ENCODE peak calls at places on chromosome 6, in four cellular contexts. H is HepG2, P is K562, L is H1. I is an unnamed sample.

GRCh38 chr6:164154588-164154987 is 740.1 kb downstream of the QKI start:
- DNase-seq in H (no peak), P (no peak), L (no peak), I (no peak)

GRCh38 chr6:157263881-157264397 is 59.4 kb downstream of the TMEM242 start:
- DNase-seq in H (no peak), P (peak), L (no peak), I (no peak)

GRCh38 chr6:27321901-27322300 is 9.8 kb upstream of the POM121L2 start:
- DNase-seq in H (no peak), P (no peak), L (no peak), I (no peak)

GRCh38 chr6:131199568-131200272 is 64.5 kb downstream of the AKAP7 start:
- DNase-seq in H (peak), P (no peak), L (peak), I (peak)

GRCh38 chr6:10618409-10618808 is 76.0 kb downstream of the C6orf52 start:
- DNase-seq in H (no peak), P (no peak), L (no peak), I (no peak)

GRCh38 chr6:169723991-169724553 is at the start of gene PHF10:
- DNase-seq in H (no peak), P (peak), L (no peak), I (no peak)

GRCh38 chr6:80508885-80509630 is 402.6 kb downstream of the BCKDHB start:
- DNase-seq in H (peak), P (no peak), L (no peak), I (no peak)

GRCh38 chr6:46790359-46790874 is 2.8 kb upstream of the MEP1A start:
- DNase-seq in H (no peak), P (no peak), L (no peak), I (no peak)

GRCh38 chr6:111427341-111428116 is 55.5 kb downstream of the REV3L start:
- DNase-seq in H (peak), P (no peak), L (no peak), I (peak)

GRCh38 chr6:125742433-125743120 is 6.9 kb upstream of the HEY2 start:
- DNase-seq in H (no peak), P (no peak), L (no peak), I (no peak)

GRCh38 chr6:132511836-132512230 is 1.1 kb downstream of the STX7 start:
- DNase-seq in H (no peak), P (no peak), L (no peak), I (no peak)

GRCh38 chr6:156256161-156256560 is 521.0 kb upstream of the ARID1B start:
- DNase-seq in H (no peak), P (no peak), L (no peak), I (no peak)

GRCh38 chr6:19329078-19329477 is 508.1 kb upstream of the ID4 start:
- DNase-seq in H (no peak), P (no peak), L (no peak), I (no peak)

GRCh38 chr6:110705543-110705942 is 109.7 kb downstream of the CDK19 start:
- DNase-seq in H (no peak), P (no peak), L (no peak), I (no peak)

GRCh38 chr6:4185846-4186245 is 50.5 kb upstream of the ECI2 start:
- DNase-seq in H (no peak), P (no peak), L (no peak), I (no peak)

GRCh38 chr6:87879144-87879861 is 168.3 kb upstream of the SPACA1 start:
- DNase-seq in H (no peak), P (no peak), L (no peak), I (no peak)

GRCh38 chr6:166348305-166348949 is 6.1 kb upstream of the SFT2D1 start:
- DNase-seq in H (peak), P (no peak), L (no peak), I (no peak)

GRCh38 chr6:137699036-137699683 is 167.9 kb upstream of the TNFAIP3 start:
- DNase-seq in H (no peak), P (no peak), L (no peak), I (no peak)

GRCh38 chr6:90194371-90194841 is 102.2 kb downstream of the BACH2 start:
- DNase-seq in H (no peak), P (no peak), L (no peak), I (no peak)

GRCh38 chr6:160765412-160765811 is 63.4 kb downstream of the PLG start:
- DNase-seq in H (no peak), P (no peak), L (no peak), I (no peak)

GRCh38 chr6:21767891-21768659 is 174.5 kb downstream of the SOX4 start:
- DNase-seq in H (no peak), P (no peak), L (no peak), I (no peak)

GRCh38 chr6:1382883-1383728 is 6.3 kb upstream of the FOXF2 start:
- DNase-seq in H (no peak), P (no peak), L (no peak), I (no peak)

GRCh38 chr6:63565727-63566625 is 6.3 kb upstream of the LOC128125822 start:
- DNase-seq in H (no peak), P (no peak), L (no peak), I (no peak)

GRCh38 chr6:12403201-12403826 is 113.2 kb downstream of the EDN1 start:
- DNase-seq in H (no peak), P (no peak), L (peak), I (peak)

GRCh38 chr6:73418081-73418741 is 23.6 kb downstream of the DDX43 start:
- DNase-seq in H (no peak), P (no peak), L (no peak), I (no peak)

GRCh38 chr6:119110601-119111548 is 32.4 kb upstream of the FAM184A start:
- DNase-seq in H (peak), P (peak), L (no peak), I (peak)

GRCh38 chr6:125041740-125042459 is 79.7 kb downstream of the RNF217 start:
- DNase-seq in H (no peak), P (no peak), L (no peak), I (no peak)

GRCh38 chr6:52503344-52503747 is 73.5 kb downstream of the TRAM2 start:
- DNase-seq in H (no peak), P (peak), L (no peak), I (peak)

GRCh38 chr6:93886416-93886815 is 467.1 kb upstream of the EPHA7 start:
- DNase-seq in H (no peak), P (no peak), L (no peak), I (no peak)

DNA sequence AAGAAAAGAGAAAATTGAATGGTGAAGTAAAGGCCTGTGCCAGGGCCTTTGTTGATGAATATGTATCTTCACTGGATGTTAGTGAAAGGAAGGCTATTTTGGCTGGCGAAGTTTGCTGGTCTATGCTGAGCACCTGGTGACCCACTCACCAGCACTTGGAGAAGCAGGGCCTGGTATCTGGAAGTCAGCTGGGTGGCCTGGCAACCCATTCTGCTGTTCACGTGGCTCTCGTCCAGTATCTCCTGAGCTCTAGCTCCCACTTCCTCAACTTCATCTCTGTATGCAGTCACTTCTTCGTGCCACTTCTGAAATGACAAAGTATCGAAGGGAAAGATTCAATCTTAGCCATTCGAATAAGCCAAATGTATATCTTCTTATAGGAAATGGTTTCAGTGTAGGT is 283.7 kb downstream of the SYNE1 start:
- DNase-seq in H (no peak), P (no peak), L (no peak), I (no peak)
- TF ChIP-seq JUN in H (no peak), P (no peak), L (no peak), I (no peak)

GRCh38 chr6:106885659-106886058 is 88.9 kb downstream of the CD24 start:
- DNase-seq in H (no peak), P (peak), L (no peak), I (no peak)

GRCh38 chr6:106882601-106883518 is 91.7 kb downstream of the CD24 start:
- DNase-seq in H (no peak), P (no peak), L (no peak), I (no peak)

GRCh38 chr6:106882133-106882532 is 92.4 kb downstream of the CD24 start:
- DNase-seq in H (no peak), P (no peak), L (no peak), I (no peak)

GRCh38 chr6:106884576-106884975 is 90.0 kb downstream of the CD24 start:
- DNase-seq in H (no peak), P (no peak), L (no peak), I (no peak)

GRCh38 chr6:106883808-106884262 is 90.7 kb downstream of the CD24 start:
- DNase-seq in H (peak), P (no peak), L (no peak), I (peak)
- TF ChIP-seq RFX5 in H (no peak), P (no peak), L (no peak), I (no peak)

DNA sequence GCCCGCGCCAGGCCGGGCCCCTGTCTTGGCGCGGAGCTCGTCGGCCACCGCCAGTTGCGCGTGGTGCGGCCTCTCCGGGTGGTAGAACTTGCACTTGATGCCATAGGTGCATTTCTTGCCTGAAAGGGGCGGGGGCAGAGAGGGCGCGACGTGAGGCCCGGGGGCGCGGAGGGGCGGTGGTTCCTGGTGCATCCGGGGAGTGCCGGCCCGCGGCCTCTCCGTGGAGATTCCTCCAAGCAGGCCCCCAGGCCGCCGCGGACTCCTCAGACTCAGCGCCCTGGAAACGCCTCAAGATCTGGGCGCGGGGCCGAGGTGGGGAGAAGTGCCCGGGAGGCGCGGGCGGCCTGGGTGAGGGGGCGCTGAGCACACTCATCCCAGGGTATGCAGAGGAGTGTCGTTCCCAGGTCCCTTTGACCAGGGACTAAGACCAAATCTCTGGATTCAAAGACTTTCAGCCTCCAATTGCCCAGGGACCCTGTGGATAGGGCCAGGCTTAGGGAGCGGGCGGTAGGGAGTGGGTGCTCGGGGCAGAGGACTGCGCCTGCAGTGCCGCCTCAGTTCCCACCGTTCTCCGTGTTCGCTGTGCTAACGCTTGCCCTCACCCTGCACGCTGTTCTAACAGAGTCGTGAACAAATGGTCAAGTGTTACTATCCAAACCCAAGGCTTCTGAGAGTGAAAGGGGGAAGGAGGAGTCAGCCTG is 33.3 kb downstream of the ZC3H12D start:
- DNase-seq in H (no peak), P (no peak), L (no peak), I (no peak)
- TF ChIP-seq JUN in H (no peak), P (no peak), L (no peak), I (no peak)

DNA sequence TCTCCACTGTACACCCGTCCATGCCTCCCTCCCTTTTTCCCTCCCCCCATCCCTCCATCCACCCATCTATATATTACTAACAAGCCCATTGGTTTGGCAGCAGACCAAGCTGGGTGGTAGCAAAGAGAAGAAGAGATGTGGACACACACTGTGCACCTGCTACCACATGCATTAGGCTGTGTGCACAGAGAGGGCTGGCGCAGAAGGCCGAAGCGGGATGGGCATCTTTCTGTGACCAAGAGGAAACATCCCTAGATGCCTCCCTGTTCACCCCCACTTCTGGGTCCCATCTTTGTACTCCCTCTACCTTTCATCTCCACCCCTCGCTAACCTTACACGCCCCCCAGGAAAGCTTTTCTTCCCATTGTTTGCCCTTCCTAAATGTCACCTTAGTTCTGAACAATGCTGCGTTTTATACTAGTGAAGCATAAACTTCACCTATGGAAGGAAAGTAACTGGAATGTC is 64.9 kb upstream of the AFDN start:
- DNase-seq in H (peak), P (no peak), L (no peak), I (no peak)
- TF ChIP-seq RFX5 in H (no peak), P (no peak), L (no peak), I (no peak)

DNA sequence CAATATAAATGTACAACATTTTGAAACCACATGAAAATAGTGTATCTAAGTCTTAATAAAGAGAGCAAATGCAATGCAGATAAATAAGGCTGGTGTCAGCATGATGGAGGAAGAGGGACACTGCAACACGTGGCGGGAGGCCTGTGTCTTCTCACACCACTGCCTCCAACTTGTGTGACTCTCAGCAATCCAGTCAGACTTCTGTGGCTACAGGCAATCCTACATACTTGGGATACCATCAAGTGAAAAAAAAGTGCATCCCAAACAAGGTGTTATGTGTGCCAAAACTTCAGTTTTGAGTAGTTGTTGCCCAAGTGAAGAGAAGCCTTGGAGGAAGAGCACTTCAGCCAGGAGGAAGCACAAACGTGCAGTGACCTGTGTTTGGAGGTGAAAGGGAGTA is 68.6 kb downstream of the PKIB start:
- DNase-seq in H (no peak), P (no peak), L (no peak), I (no peak)
- TF ChIP-seq JUN in H (no peak), P (no peak), L (no peak), I (no peak)

GRCh38 chr6:39143238-39143930 is 28.4 kb upstream of the SAYSD1 start:
- DNase-seq in H (no peak), P (no peak), L (no peak), I (no peak)
- TF ChIP-seq RFX5 in H (no peak), P (no peak), L (no peak), I (no peak)

DNA sequence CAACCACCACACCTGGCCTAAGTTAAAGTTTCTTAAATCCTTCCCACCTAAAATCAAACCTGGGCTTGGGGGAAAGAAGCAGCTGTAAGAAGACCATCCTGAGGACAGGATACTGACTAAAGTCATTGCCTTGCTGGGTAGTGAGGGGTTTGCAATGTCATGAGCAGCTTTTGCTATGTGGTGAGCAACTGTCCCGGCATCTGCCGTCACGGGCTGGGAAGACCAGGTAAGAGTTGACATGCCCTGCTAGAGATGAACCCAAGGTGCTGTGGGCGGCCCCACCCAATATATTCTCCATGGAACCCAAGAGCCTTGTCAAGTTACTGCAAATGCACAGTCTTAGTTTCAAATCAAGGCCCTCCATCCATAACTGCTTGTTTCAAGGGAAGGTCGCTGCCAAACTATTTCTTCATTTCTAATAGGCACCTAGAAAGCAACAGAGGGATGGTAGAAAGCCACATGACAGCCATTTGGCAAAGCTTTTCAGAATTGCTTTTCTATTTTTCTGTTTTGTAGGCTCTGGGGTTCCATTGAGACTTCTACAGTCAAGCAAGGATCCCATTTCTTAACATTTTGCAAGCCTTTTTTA is 357.8 kb upstream of the JARID2 start:
- DNase-seq in H (no peak), P (no peak), L (no peak), I (no peak)
- TF ChIP-seq JUN in H (no peak), P (no peak), L (no peak), I (no peak)

GRCh38 chr6:15313367-15313766 is 67.5 kb downstream of the JARID2 start:
- DNase-seq in H (no peak), P (no peak), L (no peak), I (no peak)
- TF ChIP-seq RFX5 in H (no peak), P (no peak), L (no peak), I (no peak)

GRCh38 chr6:7617954-7618764 is 28.2 kb downstream of the SNRNP48 start:
- DNase-seq in H (no peak), P (no peak), L (no peak), I (no peak)

GRCh38 chr6:7621761-7622160 is 31.8 kb downstream of the SNRNP48 start:
- DNase-seq in H (peak), P (no peak), L (no peak), I (no peak)

GRCh38 chr6:7615611-7616383 is 25.8 kb downstream of the SNRNP48 start:
- DNase-seq in H (peak), P (peak), L (no peak), I (peak)
- TF ChIP-seq JUN in H (no peak), P (no peak), L (no peak), I (no peak)

I was measured in A549.